ENCODE peak calls at places on chromosomes 2 and 18, in eight cellular contexts. M, W, L, F, O, V, U and K are unnamed samples.

GRCh38 chr2:174334781-174335604 is at the start of gene SP9:
- DNase-seq in L (peak), F (no peak), O (peak), M (no peak), U (peak), V (peak), W (peak), K (peak)

GRCh38 chr2:73987948-73988700 is 3.4 kb downstream of the TET3 start:
- DNase-seq in O (no peak), V (no peak), L (no peak), M (no peak), U (no peak), F (no peak), W (no peak), K (no peak)

GRCh38 chr2:177275041-177275440 is 10.5 kb upstream of the NFE2L2 start:
- DNase-seq in F (peak), O (peak), W (no peak), M (no peak), U (no peak), V (no peak), L (peak), K (peak)

GRCh38 chr2:64063924-64064331 is 44.7 kb upstream of the VPS54 start:
- DNase-seq in O (peak), M (no peak), U (no peak), L (peak), W (no peak), V (no peak), F (peak), K (peak)

GRCh38 chr18:77001979-77002378 is 130.6 kb downstream of the MBP start:
- DNase-seq in F (no peak), V (no peak), W (no peak), O (no peak), M (no peak), U (no peak), L (no peak), K (no peak)

GRCh38 chr2:237698338-237698694 is 70.9 kb downstream of the LRRFIP1 start:
- DNase-seq in W (peak), O (no peak), F (no peak), V (no peak), M (no peak), U (no peak), L (no peak), K (no peak)

GRCh38 chr2:151071382-151071781 is 190.3 kb downstream of the RBM43 start:
- DNase-seq in M (no peak), V (peak), F (peak), U (no peak), W (no peak), O (peak), L (peak), K (peak)

GRCh38 chr2:120982598-120982997 is 246.9 kb downstream of the GLI2 start:
- DNase-seq in V (no peak), M (no peak), U (no peak), O (no peak), L (no peak), W (no peak), F (no peak), K (no peak)

GRCh38 chr2:229344151-229344551 is 73.1 kb upstream of the PID1 start:
- DNase-seq in V (no peak), F (peak), M (no peak), O (no peak), W (no peak), L (no peak), U (no peak), K (peak)

DNA sequence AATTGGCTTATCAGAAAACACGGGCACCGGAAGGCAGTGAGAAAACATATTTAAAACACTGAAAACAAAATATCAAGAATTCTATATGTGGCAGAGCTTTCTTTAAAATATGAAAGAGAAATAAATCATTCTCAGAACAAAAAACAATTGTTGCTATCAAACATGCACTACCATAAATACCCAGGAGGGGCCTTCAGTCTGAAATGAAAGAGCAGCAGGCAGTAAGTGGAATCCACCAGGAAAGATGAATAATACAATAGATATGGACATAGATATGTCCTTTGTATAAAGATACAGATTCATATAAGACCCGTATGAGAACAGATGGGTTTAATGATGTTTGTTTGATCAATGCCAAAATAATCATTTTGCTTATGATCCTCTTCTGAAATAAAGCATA is 142.0 kb downstream of the TMEM18 start:
- DNase-seq in O (no peak), V (no peak), M (no peak), F (peak), W (no peak), U (no peak), L (no peak), K (no peak)
- TF ChIP-seq CTCF in O (no peak), V (peak), M (no peak), F (peak), W (no peak), U (peak), L (no peak), K (peak)

GRCh38 chr2:168404764-168405163 is 51.3 kb upstream of the CERS6 start:
- DNase-seq in M (no peak), O (no peak), V (no peak), U (no peak), W (no peak), F (no peak), L (no peak), K (no peak)

GRCh38 chr2:168402531-168402930 is 53.5 kb upstream of the CERS6 start:
- DNase-seq in W (no peak), L (no peak), V (no peak), F (no peak), O (no peak), U (no peak), M (no peak), K (no peak)

GRCh38 chr2:168401048-168401556 is 55.0 kb upstream of the CERS6 start:
- DNase-seq in F (no peak), V (no peak), W (no peak), O (no peak), U (no peak), M (no peak), L (no peak), K (no peak)

GRCh38 chr2:168403736-168404135 is 52.3 kb upstream of the CERS6 start:
- DNase-seq in O (no peak), M (no peak), L (no peak), W (no peak), U (no peak), F (no peak), V (no peak), K (no peak)

GRCh38 chr2:168401771-168402170 is 54.3 kb upstream of the CERS6 start:
- DNase-seq in U (no peak), V (no peak), O (no peak), M (no peak), W (no peak), L (no peak), F (no peak), K (no peak)
- TF ChIP-seq CTCF in U (no peak), V (no peak), O (no peak), M (no peak), W (no peak), L (no peak), F (no peak), K (no peak)

DNA sequence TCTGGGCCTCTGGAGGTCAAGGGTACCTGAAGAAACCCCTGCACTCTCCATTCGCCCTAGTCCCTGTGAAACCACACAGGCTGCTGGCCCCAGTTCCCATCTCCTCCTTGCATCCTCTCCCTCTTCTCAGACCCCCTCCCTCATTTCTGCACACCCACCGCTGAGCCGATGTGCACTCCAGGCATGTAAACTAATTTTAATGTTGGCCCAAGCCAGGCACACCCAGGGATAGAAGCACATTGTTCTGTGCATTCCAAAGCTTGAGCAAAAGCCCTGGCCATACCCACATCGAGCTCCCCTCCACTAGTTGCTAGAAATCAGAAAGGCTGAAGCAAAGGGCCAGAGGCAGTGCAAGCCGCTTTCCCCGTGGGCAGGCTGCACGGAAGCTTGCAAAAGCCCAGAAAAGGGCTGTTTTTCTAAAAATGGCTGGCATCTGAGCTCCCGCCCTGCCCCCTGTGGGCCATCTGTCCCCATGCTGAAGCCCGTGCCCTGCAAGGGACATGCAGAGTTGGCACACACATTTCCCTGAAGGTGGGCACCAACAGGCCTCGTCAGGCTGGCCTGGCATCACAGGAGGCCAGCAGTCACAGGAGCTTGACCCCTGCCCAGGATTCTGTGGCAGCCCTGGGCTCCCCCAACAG is 181.6 kb downstream of the SMAD7 start:
- DNase-seq in U (no peak), M (no peak), L (no peak), F (no peak), W (no peak), O (no peak), V (no peak), K (no peak)
- TF ChIP-seq CTCF in U (no peak), M (no peak), L (no peak), F (peak), W (no peak), O (no peak), V (peak), K (no peak)

DNA sequence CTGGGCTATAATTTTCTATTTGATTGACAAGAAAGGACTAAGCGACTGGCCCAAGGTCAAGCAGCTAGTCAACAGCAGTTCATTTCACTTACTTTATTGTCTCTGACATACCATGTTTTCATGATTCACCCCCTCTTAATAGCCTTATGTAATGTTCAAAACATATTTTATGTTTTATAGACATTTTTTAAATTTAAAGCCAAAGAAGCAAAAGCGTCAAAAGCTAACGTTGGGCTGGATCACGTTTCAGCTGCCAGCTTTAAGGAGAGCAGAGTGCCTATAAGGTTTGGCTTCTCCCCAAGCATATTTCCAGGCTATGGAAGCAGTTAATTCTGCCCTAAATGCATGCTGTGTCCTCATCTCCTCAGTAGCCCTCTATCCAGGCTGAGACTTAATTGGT is 94.9 kb upstream of the CREB1 start:
- DNase-seq in V (no peak), U (no peak), M (no peak), O (no peak), F (no peak), L (no peak), W (no peak), K (no peak)
- TF ChIP-seq CTCF in V (no peak), U (no peak), M (no peak), O (no peak), F (no peak), L (no peak), W (no peak), K (no peak)

GRCh38 chr2:18855027-18855426 is 265.7 kb upstream of the NT5C1B start:
- DNase-seq in F (peak), O (peak), U (no peak), W (no peak), V (no peak), M (no peak), L (peak), K (peak)
- TF ChIP-seq CTCF in F (peak), O (peak), U (peak), W (no peak), V (peak), M (no peak), L (peak), K (peak)

GRCh38 chr2:111678651-111679050 is 205.3 kb downstream of the ANAPC1 start:
- DNase-seq in M (no peak), V (no peak), U (no peak), L (no peak), F (no peak), O (peak), W (no peak), K (peak)
- TF ChIP-seq CTCF in M (no peak), V (no peak), U (no peak), L (no peak), F (no peak), O (no peak), W (no peak), K (no peak)

GRCh38 chr2:202307690-202308089 is 42.1 kb downstream of the NOP58 start:
- DNase-seq in M (no peak), F (no peak), W (no peak), O (no peak), U (no peak), L (peak), V (no peak), K (no peak)
- TF ChIP-seq CTCF in M (no peak), F (peak), W (no peak), O (no peak), U (peak), L (peak), V (no peak), K (no peak)

DNA sequence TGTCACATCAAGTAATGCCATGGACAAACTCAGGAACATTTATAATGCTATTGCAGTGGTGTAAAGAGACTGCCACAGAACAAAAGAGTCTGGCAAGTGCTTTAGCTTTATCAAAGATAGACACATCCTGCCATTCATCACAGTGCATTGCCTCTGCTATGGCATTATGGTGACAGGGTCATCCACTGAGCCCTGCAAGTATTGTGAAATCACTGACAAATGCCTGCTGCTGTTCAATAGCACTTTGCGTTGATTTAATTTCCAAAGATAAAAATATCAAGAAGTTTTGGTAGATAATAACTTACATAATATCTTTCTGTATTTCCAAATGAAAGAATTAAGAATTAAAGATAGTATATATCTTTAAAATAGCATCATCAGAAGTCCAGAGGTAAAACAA is 38.8 kb downstream of the NYAP2 start:
- DNase-seq in W (no peak), F (no peak), M (no peak), L (no peak), V (no peak), O (no peak), U (no peak), K (no peak)
- TF ChIP-seq CTCF in W (no peak), F (no peak), M (no peak), L (no peak), V (no peak), O (no peak), U (no peak), K (no peak)